ENCODE peak calls at places on chromosomes 13 and 19, in four cellular contexts. A, V, L and O are unnamed samples.

GRCh38 chr19:32570081-32570785 is 10.8 kb upstream of the PDCD5 start:
- DNase-seq in A (peak; percentile 25), V (peak; percentile 50), L (peak; percentile 42), O (peak; percentile 60)

GRCh38 chr19:10501971-10502523 is 1.1 kb downstream of the KEAP1 start:
- DNase-seq in V (no peak), L (peak; percentile 75), A (peak; percentile 37), O (peak; percentile 73)

GRCh38 chr13:60944863-60945262 is 470.8 kb downstream of the PCDH20 start:
- DNase-seq in A (no peak), V (no peak), L (no peak), O (no peak)

GRCh38 chr19:46984077-46985010 is 35.3 kb upstream of the NPAS1 start:
- DNase-seq in L (no peak), A (peak; percentile 75), V (no peak), O (peak; percentile 81)

GRCh38 chr19:4732680-4733114 is 9.1 kb upstream of the DPP9 start:
- DNase-seq in L (no peak), V (peak; percentile 74), A (peak; percentile 47), O (peak; percentile 78)

GRCh38 chr19:45492627-45493470 is 4.0 kb downstream of the RTN2 start:
- DNase-seq in V (peak; percentile 36), A (peak; percentile 67), L (peak; percentile 61), O (peak; percentile 77)

GRCh38 chr19:49150106-49150943 is 4.9 kb downstream of the HRC start:
- DNase-seq in A (peak; percentile 78), L (peak; percentile 76), V (peak; percentile 63), O (peak; percentile 88)

GRCh38 chr19:44737238-44738160 is 11.0 kb upstream of the BCL3 start:
- DNase-seq in A (peak; percentile 84), L (no peak), V (no peak), O (no peak)

GRCh38 chr13:110281736-110282135 is 25.2 kb downstream of the COL4A1 start:
- DNase-seq in L (no peak), A (no peak), V (no peak), O (no peak)

GRCh38 chr19:485122-485521 is 11.2 kb upstream of the MADCAM1 start:
- DNase-seq in L (no peak), A (no peak), V (no peak), O (no peak)

GRCh38 chr13:39784347-39784746 is 128.9 kb downstream of the COG6 start:
- DNase-seq in L (no peak), V (no peak), A (peak; percentile 45), O (no peak)

GRCh38 chr13:113157206-113157928 is 1.1 kb upstream of the PROZ start:
- DNase-seq in A (no peak), V (no peak), L (no peak), O (no peak)

GRCh38 chr19:23440207-23440606 is 44.9 kb upstream of the ZNF91 start:
- DNase-seq in V (no peak), L (no peak), A (no peak), O (no peak)

GRCh38 chr13:26716984-26717383 is 43.6 kb downstream of the GPR12 start:
- DNase-seq in V (no peak), L (no peak), A (no peak), O (no peak)

GRCh38 chr19:18479964-18480723 is 41.7 kb downstream of the ELL start:
- DNase-seq in A (peak; percentile 66), V (no peak), L (no peak), O (peak; percentile 67)

GRCh38 chr19:5893907-5894703 is 9.5 kb downstream of the NDUFA11 start:
- DNase-seq in L (no peak), A (no peak), V (no peak), O (no peak)

GRCh38 chr13:101149735-101150380 is 266.4 kb downstream of the NALCN start:
- DNase-seq in V (no peak), A (peak; percentile 41), L (no peak), O (peak; percentile 57)

GRCh38 chr13:112184851-112185371 is 118.0 kb downstream of the SOX1 start:
- DNase-seq in V (no peak), A (no peak), L (no peak), O (no peak)

GRCh38 chr19:1183543-1184172 is 9.6 kb upstream of the SBNO2 start:
- DNase-seq in L (no peak), V (no peak), A (peak; percentile 38), O (no peak)